ENCODE peak calls at places on chromosomes 1 and 21, in five cellular contexts. T is suprapubic skin, P is mesothelial cell of epicardium, A is right cardiac atrium, J is activated T-cell treated with anti-CD3 and anti-CD28 coated beads for 48 hours. N is an unnamed sample.

GRCh38 chr1:63487336-63488065 is 35.5 kb downstream of the ITGB3BP start:
- DNase-seq in P (no peak), T (no peak), A (no peak), J (no peak), N (no peak)

GRCh38 chr1:38418195-38419030 is 371.8 kb upstream of the POU3F1 start:
- DNase-seq in A (peak), J (no peak), P (no peak), T (no peak), N (no peak)

GRCh38 chr1:184802739-184803492 is 48.3 kb upstream of the EDEM3 start:
- DNase-seq in T (no peak), J (no peak), P (no peak), A (no peak), N (no peak)

GRCh38 chr1:155012760-155013602 is 10.4 kb downstream of the ZBTB7B start:
- DNase-seq in P (no peak), A (no peak), J (no peak), T (no peak), N (peak)

GRCh38 chr1:114011796-114012195 is 32.5 kb downstream of the OLFML3 start:
- DNase-seq in T (no peak), A (no peak), P (no peak), J (no peak), N (no peak)

GRCh38 chr1:29832936-29833335 is 596.6 kb downstream of the PTPRU start:
- DNase-seq in T (no peak), J (no peak), P (no peak), A (no peak), N (no peak)

GRCh38 chr1:112255080-112255479 is 140.9 kb upstream of the CTTNBP2NL start:
- DNase-seq in T (no peak), P (no peak), J (no peak), A (no peak), N (no peak)

GRCh38 chr1:12453400-12454343 is 164.3 kb downstream of the DHRS3 start:
- DNase-seq in T (no peak), P (no peak), A (no peak), J (no peak), N (no peak)

GRCh38 chr1:19427087-19427781 is 58.1 kb downstream of the CAPZB start:
- DNase-seq in P (no peak), J (no peak), T (no peak), A (no peak), N (no peak)

GRCh38 chr21:45129231-45129923 is 55.0 kb downstream of the ADARB1 start:
- DNase-seq in T (no peak), A (peak), P (no peak), J (no peak), N (no peak)

GRCh38 chr1:202711949-202712635 is 1.8 kb upstream of the SYT2 start:
- DNase-seq in T (peak), A (no peak), P (no peak), J (no peak), N (no peak)

GRCh38 chr1:227736814-227737432 is 1.7 kb downstream of the SNAP47 start:
- DNase-seq in T (no peak), P (no peak), A (no peak), J (no peak), N (no peak)

GRCh38 chr1:60621524-60621923 is 460.8 kb upstream of the NFIA start:
- DNase-seq in T (no peak), J (no peak), A (peak), P (no peak), N (no peak)

GRCh38 chr1:54885863-54886723 is 902 bp downstream of the DHCR24 start:
- DNase-seq in T (no peak), A (no peak), P (no peak), J (no peak), N (no peak)

GRCh38 chr1:38246955-38247952 is 200.7 kb upstream of the POU3F1 start:
- DNase-seq in P (no peak), A (no peak), J (no peak), T (no peak), N (no peak)

GRCh38 chr1:206469933-206470691 is at the start of gene IKBKE:
- DNase-seq in T (no peak), J (peak), P (no peak), A (peak), N (peak)

GRCh38 chr1:212413902-212414327 is 771 bp downstream of the PACC1 start:
- DNase-seq in J (no peak), T (no peak), A (no peak), P (no peak), N (no peak)

GRCh38 chr1:78743626-78744025 is 94.0 kb downstream of the IFI44 start:
- DNase-seq in T (no peak), J (no peak), P (no peak), A (no peak), N (no peak)

GRCh38 chr21:45542242-45542666 is at the start of gene SLC19A1:
- DNase-seq in A (peak), P (peak), T (peak), J (peak), N (no peak)

GRCh38 chr21:35329940-35330670 is 281.0 kb upstream of the RUNX1 start:
- DNase-seq in T (no peak), A (no peak), P (no peak), J (no peak), N (no peak)

GRCh38 chr1:50426108-50426700 is 3.0 kb upstream of the DMRTA2 start:
- DNase-seq in A (no peak), J (no peak), T (no peak), P (no peak), N (no peak)

GRCh38 chr1:9892563-9893528 is 17.2 kb downstream of the CTNNBIP1 start:
- DNase-seq in A (no peak), P (no peak), T (no peak), J (no peak), N (peak)

GRCh38 chr1:91712981-91713841 is 172.7 kb downstream of the TGFBR3 start:
- DNase-seq in P (no peak), J (peak), T (peak), A (peak), N (peak)

GRCh38 chr21:37866027-37866426 is 50.2 kb downstream of the KCNJ6 start:
- DNase-seq in A (no peak), P (no peak), J (no peak), T (no peak), N (peak)

GRCh38 chr1:87224209-87224608 is 104.5 kb upstream of the LMO4 start:
- DNase-seq in T (no peak), P (no peak), J (no peak), A (no peak), N (no peak)

GRCh38 chr1:44803312-44804095 is 3.3 kb downstream of the PLK3 start:
- DNase-seq in P (no peak), T (peak), A (no peak), J (no peak), N (no peak)

GRCh38 chr21:39047046-39047445 is 136.2 kb downstream of the PSMG1 start:
- DNase-seq in P (no peak), A (no peak), J (no peak), T (no peak), N (no peak)

N was measured in GF-D8.